ENCODE peak calls at places on chromosomes 6 and 20, in eight cellular contexts. One of them, this sample, is unnamed.

GRCh38 chr20:58457083-58457680 is 58.0 kb downstream of the APCDD1L start:
- DNase-seq in GM04503: no peak
- DNase-seq in adipocyte: peak
- DNase-seq in tibial artery: no peak
- DNase-seq in brain microvascular endothelial cell: peak
- DNase-seq in stimulated activated CD4-positive, alpha-beta T cell treated with anti-CD3 and anti-CD28 coated beads, Interleukin-12 subunit alpha, Interleukin-12 subunit beta, amount 100 ng/mL, for 4 hours: no peak
- DNase-seq in lower leg skin: no peak
- DNase-seq in neuronal stem cell: no peak
- DNase-seq in this sample: no peak

GRCh38 chr20:19114410-19114809 is 98.0 kb upstream of the SLC24A3 start:
- DNase-seq in neuronal stem cell: no peak
- DNase-seq in GM04503: no peak
- DNase-seq in tibial artery: no peak
- DNase-seq in adipocyte: no peak
- DNase-seq in stimulated activated CD4-positive, alpha-beta T cell treated with anti-CD3 and anti-CD28 coated beads, Interleukin-12 subunit alpha, Interleukin-12 subunit beta, amount 100 ng/mL, for 4 hours: no peak
- DNase-seq in lower leg skin: no peak
- DNase-seq in brain microvascular endothelial cell: no peak
- DNase-seq in this sample: no peak

GRCh38 chr6:15305496-15305895 is 59.6 kb downstream of the JARID2 start:
- DNase-seq in GM04503: no peak
- DNase-seq in neuronal stem cell: no peak
- DNase-seq in tibial artery: no peak
- DNase-seq in lower leg skin: no peak
- DNase-seq in brain microvascular endothelial cell: no peak
- DNase-seq in adipocyte: no peak
- DNase-seq in stimulated activated CD4-positive, alpha-beta T cell treated with anti-CD3 and anti-CD28 coated beads, Interleukin-12 subunit alpha, Interleukin-12 subunit beta, amount 100 ng/mL, for 4 hours: no peak
- DNase-seq in this sample: no peak

GRCh38 chr6:53811082-53811481 is 16.3 kb downstream of the LRRC1 start:
- DNase-seq in GM04503: peak
- DNase-seq in brain microvascular endothelial cell: no peak
- DNase-seq in adipocyte: no peak
- DNase-seq in neuronal stem cell: no peak
- DNase-seq in lower leg skin: peak
- DNase-seq in stimulated activated CD4-positive, alpha-beta T cell treated with anti-CD3 and anti-CD28 coated beads, Interleukin-12 subunit alpha, Interleukin-12 subunit beta, amount 100 ng/mL, for 4 hours: no peak
- DNase-seq in tibial artery: no peak
- DNase-seq in this sample: peak

GRCh38 chr6:127971945-127972391 is 71.1 kb upstream of the THEMIS start:
- DNase-seq in brain microvascular endothelial cell: peak
- DNase-seq in adipocyte: peak
- DNase-seq in stimulated activated CD4-positive, alpha-beta T cell treated with anti-CD3 and anti-CD28 coated beads, Interleukin-12 subunit alpha, Interleukin-12 subunit beta, amount 100 ng/mL, for 4 hours: peak
- DNase-seq in neuronal stem cell: no peak
- DNase-seq in tibial artery: no peak
- DNase-seq in GM04503: peak
- DNase-seq in lower leg skin: no peak
- DNase-seq in this sample: no peak

GRCh38 chr6:24902782-24903181 is 33.0 kb downstream of the RIPOR2 start:
- DNase-seq in brain microvascular endothelial cell: peak
- DNase-seq in GM04503: peak
- DNase-seq in tibial artery: no peak
- DNase-seq in adipocyte: peak
- DNase-seq in neuronal stem cell: no peak
- DNase-seq in stimulated activated CD4-positive, alpha-beta T cell treated with anti-CD3 and anti-CD28 coated beads, Interleukin-12 subunit alpha, Interleukin-12 subunit beta, amount 100 ng/mL, for 4 hours: no peak
- DNase-seq in lower leg skin: no peak
- DNase-seq in this sample: no peak

GRCh38 chr6:14863896-14864850 is 381.7 kb upstream of the JARID2 start:
- DNase-seq in brain microvascular endothelial cell: no peak
- DNase-seq in lower leg skin: no peak
- DNase-seq in stimulated activated CD4-positive, alpha-beta T cell treated with anti-CD3 and anti-CD28 coated beads, Interleukin-12 subunit alpha, Interleukin-12 subunit beta, amount 100 ng/mL, for 4 hours: no peak
- DNase-seq in adipocyte: no peak
- DNase-seq in GM04503: no peak
- DNase-seq in tibial artery: no peak
- DNase-seq in neuronal stem cell: no peak
- DNase-seq in this sample: peak

GRCh38 chr6:170083236-170084051 is 207.4 kb downstream of the DLL1 start:
- DNase-seq in lower leg skin: no peak
- DNase-seq in stimulated activated CD4-positive, alpha-beta T cell treated with anti-CD3 and anti-CD28 coated beads, Interleukin-12 subunit alpha, Interleukin-12 subunit beta, amount 100 ng/mL, for 4 hours: no peak
- DNase-seq in neuronal stem cell: no peak
- DNase-seq in GM04503: no peak
- DNase-seq in adipocyte: no peak
- DNase-seq in brain microvascular endothelial cell: no peak
- DNase-seq in tibial artery: no peak
- DNase-seq in this sample: no peak

GRCh38 chr20:47353697-47354387 is 2.7 kb downstream of the ZMYND8 start:
- DNase-seq in stimulated activated CD4-positive, alpha-beta T cell treated with anti-CD3 and anti-CD28 coated beads, Interleukin-12 subunit alpha, Interleukin-12 subunit beta, amount 100 ng/mL, for 4 hours: no peak
- DNase-seq in adipocyte: no peak
- DNase-seq in neuronal stem cell: no peak
- DNase-seq in GM04503: no peak
- DNase-seq in tibial artery: no peak
- DNase-seq in brain microvascular endothelial cell: no peak
- DNase-seq in lower leg skin: no peak
- DNase-seq in this sample: peak

GRCh38 chr6:9485992-9486391 is 928.9 kb downstream of the TFAP2A start:
- DNase-seq in tibial artery: no peak
- DNase-seq in adipocyte: peak
- DNase-seq in brain microvascular endothelial cell: no peak
- DNase-seq in GM04503: no peak
- DNase-seq in stimulated activated CD4-positive, alpha-beta T cell treated with anti-CD3 and anti-CD28 coated beads, Interleukin-12 subunit alpha, Interleukin-12 subunit beta, amount 100 ng/mL, for 4 hours: no peak
- DNase-seq in lower leg skin: no peak
- DNase-seq in neuronal stem cell: no peak
- DNase-seq in this sample: no peak

GRCh38 chr6:105759946-105760345 is 326.2 kb upstream of the PRDM1 start:
- DNase-seq in GM04503: no peak
- DNase-seq in lower leg skin: no peak
- DNase-seq in brain microvascular endothelial cell: peak
- DNase-seq in adipocyte: peak
- DNase-seq in tibial artery: no peak
- DNase-seq in stimulated activated CD4-positive, alpha-beta T cell treated with anti-CD3 and anti-CD28 coated beads, Interleukin-12 subunit alpha, Interleukin-12 subunit beta, amount 100 ng/mL, for 4 hours: no peak
- DNase-seq in neuronal stem cell: no peak
- DNase-seq in this sample: no peak

GRCh38 chr6:2976571-2977085 is 5.3 kb upstream of the SERPINB6 start:
- DNase-seq in adipocyte: peak
- DNase-seq in lower leg skin: no peak
- DNase-seq in stimulated activated CD4-positive, alpha-beta T cell treated with anti-CD3 and anti-CD28 coated beads, Interleukin-12 subunit alpha, Interleukin-12 subunit beta, amount 100 ng/mL, for 4 hours: no peak
- DNase-seq in brain microvascular endothelial cell: peak
- DNase-seq in tibial artery: no peak
- DNase-seq in GM04503: peak
- DNase-seq in neuronal stem cell: no peak
- DNase-seq in this sample: no peak

GRCh38 chr6:39681566-39682250 is 43.5 kb downstream of the KIF6 start:
- DNase-seq in neuronal stem cell: no peak
- DNase-seq in adipocyte: peak
- DNase-seq in tibial artery: no peak
- DNase-seq in GM04503: no peak
- DNase-seq in brain microvascular endothelial cell: peak
- DNase-seq in stimulated activated CD4-positive, alpha-beta T cell treated with anti-CD3 and anti-CD28 coated beads, Interleukin-12 subunit alpha, Interleukin-12 subunit beta, amount 100 ng/mL, for 4 hours: no peak
- DNase-seq in lower leg skin: no peak
- DNase-seq in this sample: no peak

GRCh38 chr6:158068893-158069799 is 87.5 kb downstream of the SYNJ2 start:
- DNase-seq in GM04503: no peak
- DNase-seq in brain microvascular endothelial cell: peak
- DNase-seq in lower leg skin: peak
- DNase-seq in adipocyte: peak
- DNase-seq in stimulated activated CD4-positive, alpha-beta T cell treated with anti-CD3 and anti-CD28 coated beads, Interleukin-12 subunit alpha, Interleukin-12 subunit beta, amount 100 ng/mL, for 4 hours: no peak
- DNase-seq in tibial artery: peak
- DNase-seq in neuronal stem cell: no peak
- DNase-seq in this sample: no peak

GRCh38 chr6:146950351-146950835 is 253.8 kb upstream of the STXBP5 start:
- DNase-seq in GM04503: no peak
- DNase-seq in tibial artery: no peak
- DNase-seq in stimulated activated CD4-positive, alpha-beta T cell treated with anti-CD3 and anti-CD28 coated beads, Interleukin-12 subunit alpha, Interleukin-12 subunit beta, amount 100 ng/mL, for 4 hours: no peak
- DNase-seq in adipocyte: no peak
- DNase-seq in lower leg skin: no peak
- DNase-seq in neuronal stem cell: no peak
- DNase-seq in brain microvascular endothelial cell: no peak
- DNase-seq in this sample: peak

GRCh38 chr6:158718431-158719126 is 68.7 kb downstream of the SYTL3 start:
- DNase-seq in lower leg skin: no peak
- DNase-seq in neuronal stem cell: peak
- DNase-seq in stimulated activated CD4-positive, alpha-beta T cell treated with anti-CD3 and anti-CD28 coated beads, Interleukin-12 subunit alpha, Interleukin-12 subunit beta, amount 100 ng/mL, for 4 hours: no peak
- DNase-seq in GM04503: no peak
- DNase-seq in tibial artery: no peak
- DNase-seq in brain microvascular endothelial cell: peak
- DNase-seq in adipocyte: no peak
- DNase-seq in this sample: peak

GRCh38 chr6:84453499-84453898 is 226.1 kb upstream of the CEP162 start:
- DNase-seq in neuronal stem cell: no peak
- DNase-seq in GM04503: no peak
- DNase-seq in adipocyte: no peak
- DNase-seq in brain microvascular endothelial cell: no peak
- DNase-seq in stimulated activated CD4-positive, alpha-beta T cell treated with anti-CD3 and anti-CD28 coated beads, Interleukin-12 subunit alpha, Interleukin-12 subunit beta, amount 100 ng/mL, for 4 hours: no peak
- DNase-seq in tibial artery: no peak
- DNase-seq in lower leg skin: no peak
- DNase-seq in this sample: no peak

This sample was measured in OCI-M1.